ENCODE peak calls at places on chromosomes 11 and 22, in ten cellular contexts. One of them, this sample, is unnamed.

GRCh38 chr11:71449596-71449995 is 1.4 kb upstream of the DHCR7 start:
- DNase-seq in mammary epithelial cell: peak; percentile 22
- DNase-seq in GM23338: no peak
- DNase-seq in lower lobe of right lung: no peak
- DNase-seq in MM.1S: no peak
- DNase-seq in GM12878: no peak
- DNase-seq in IMR-90: no peak
- DNase-seq in upper lobe of right lung: no peak
- DNase-seq in BE2C: no peak
- DNase-seq in lung: no peak
- DNase-seq in this sample: no peak

GRCh38 chr22:46561435-46561905 is 24.1 kb upstream of the CELSR1 start:
- DNase-seq in upper lobe of right lung: no peak
- DNase-seq in lung: no peak
- DNase-seq in mammary epithelial cell: no peak
- DNase-seq in GM12878: peak; percentile 42
- DNase-seq in MM.1S: peak; percentile 86
- DNase-seq in IMR-90: peak; percentile 23
- DNase-seq in GM23338: peak; percentile 78
- DNase-seq in BE2C: peak; percentile 64
- DNase-seq in lower lobe of right lung: peak; percentile 40
- DNase-seq in this sample: no peak

GRCh38 chr11:64011371-64011770 is 24.4 kb upstream of the FLRT1 start:
- DNase-seq in GM12878: no peak
- DNase-seq in BE2C: no peak
- DNase-seq in mammary epithelial cell: no peak
- DNase-seq in IMR-90: no peak
- DNase-seq in GM23338: no peak
- DNase-seq in lower lobe of right lung: no peak
- DNase-seq in MM.1S: no peak
- DNase-seq in upper lobe of right lung: no peak
- DNase-seq in lung: no peak
- DNase-seq in this sample: no peak

GRCh38 chr11:46901156-46901555 is 17.2 kb downstream of the LRP4 start:
- DNase-seq in mammary epithelial cell: peak; percentile 27
- DNase-seq in lung: no peak
- DNase-seq in GM23338: no peak
- DNase-seq in GM12878: no peak
- DNase-seq in lower lobe of right lung: no peak
- DNase-seq in IMR-90: no peak
- DNase-seq in upper lobe of right lung: no peak
- DNase-seq in BE2C: no peak
- DNase-seq in MM.1S: no peak
- DNase-seq in this sample: no peak

GRCh38 chr11:116217006-116217405 is 555.8 kb downstream of the BUD13 start:
- DNase-seq in mammary epithelial cell: peak; percentile 8
- DNase-seq in lung: peak; percentile 56
- DNase-seq in GM23338: peak; percentile 83
- DNase-seq in MM.1S: no peak
- DNase-seq in GM12878: no peak
- DNase-seq in BE2C: no peak
- DNase-seq in upper lobe of right lung: peak; percentile 80
- DNase-seq in IMR-90: peak; percentile 45
- DNase-seq in lower lobe of right lung: peak; percentile 61
- DNase-seq in this sample: no peak

GRCh38 chr11:62340269-62340901 is 3.1 kb downstream of the ASRGL1 start:
- DNase-seq in lower lobe of right lung: peak; percentile 61
- DNase-seq in mammary epithelial cell: peak; percentile 16
- DNase-seq in lung: peak; percentile 38
- DNase-seq in MM.1S: peak; percentile 61
- DNase-seq in upper lobe of right lung: no peak
- DNase-seq in GM23338: peak; percentile 77
- DNase-seq in IMR-90: peak; percentile 45
- DNase-seq in BE2C: peak; percentile 52
- DNase-seq in GM12878: peak; percentile 12
- DNase-seq in this sample: peak; percentile 17

GRCh38 chr11:34345012-34345804 is 12.6 kb downstream of the ABTB2 start:
- DNase-seq in IMR-90: peak; percentile 66
- DNase-seq in mammary epithelial cell: peak; percentile 87
- DNase-seq in MM.1S: no peak
- DNase-seq in GM23338: no peak
- DNase-seq in upper lobe of right lung: no peak
- DNase-seq in lung: no peak
- DNase-seq in lower lobe of right lung: no peak
- DNase-seq in BE2C: no peak
- DNase-seq in GM12878: no peak
- DNase-seq in this sample: no peak

GRCh38 chr11:9906043-9906791 is 242.3 kb downstream of the SWAP70 start:
- DNase-seq in BE2C: no peak
- DNase-seq in lower lobe of right lung: no peak
- DNase-seq in lung: no peak
- DNase-seq in GM12878: no peak
- DNase-seq in IMR-90: peak; percentile 94
- DNase-seq in upper lobe of right lung: no peak
- DNase-seq in GM23338: peak; percentile 86
- DNase-seq in MM.1S: no peak
- DNase-seq in mammary epithelial cell: peak; percentile 81
- DNase-seq in this sample: no peak

GRCh38 chr22:33221566-33221965 is 163.4 kb upstream of the SYN3 start:
- DNase-seq in MM.1S: no peak
- DNase-seq in GM23338: no peak
- DNase-seq in BE2C: no peak
- DNase-seq in lung: no peak
- DNase-seq in IMR-90: no peak
- DNase-seq in GM12878: no peak
- DNase-seq in upper lobe of right lung: no peak
- DNase-seq in mammary epithelial cell: no peak
- DNase-seq in lower lobe of right lung: no peak
- DNase-seq in this sample: no peak

GRCh38 chr11:102780491-102780918 is at the start of gene MMP10:
- DNase-seq in mammary epithelial cell: peak; percentile 88
- DNase-seq in lung: no peak
- DNase-seq in BE2C: no peak
- DNase-seq in GM12878: no peak
- DNase-seq in GM23338: peak; percentile 86
- DNase-seq in upper lobe of right lung: no peak
- DNase-seq in MM.1S: no peak
- DNase-seq in lower lobe of right lung: no peak
- DNase-seq in IMR-90: peak; percentile 74
- DNase-seq in this sample: no peak

GRCh38 chr11:120835601-120836228 is 188.2 kb upstream of the TBCEL start:
- DNase-seq in upper lobe of right lung: no peak
- DNase-seq in lung: no peak
- DNase-seq in MM.1S: no peak
- DNase-seq in IMR-90: peak; percentile 12
- DNase-seq in lower lobe of right lung: no peak
- DNase-seq in GM12878: peak; percentile 63
- DNase-seq in mammary epithelial cell: no peak
- DNase-seq in BE2C: no peak
- DNase-seq in GM23338: no peak
- DNase-seq in this sample: no peak

GRCh38 chr22:37930270-37930951 is 23.0 kb downstream of the C22orf23 start:
- DNase-seq in BE2C: peak; percentile 48
- DNase-seq in MM.1S: peak; percentile 18
- DNase-seq in upper lobe of right lung: no peak
- DNase-seq in GM12878: no peak
- DNase-seq in lower lobe of right lung: no peak
- DNase-seq in IMR-90: peak; percentile 14
- DNase-seq in lung: no peak
- DNase-seq in mammary epithelial cell: no peak
- DNase-seq in GM23338: peak; percentile 61
- DNase-seq in this sample: peak; percentile 33

GRCh38 chr11:12201016-12201985 is 90.9 kb downstream of the MICAL2 start:
- DNase-seq in BE2C: peak; percentile 57
- DNase-seq in lung: no peak
- DNase-seq in MM.1S: no peak
- DNase-seq in mammary epithelial cell: peak; percentile 55
- DNase-seq in GM12878: no peak
- DNase-seq in upper lobe of right lung: peak; percentile 33
- DNase-seq in IMR-90: peak; percentile 97
- DNase-seq in lower lobe of right lung: no peak
- DNase-seq in GM23338: no peak
- DNase-seq in this sample: no peak

DNA sequence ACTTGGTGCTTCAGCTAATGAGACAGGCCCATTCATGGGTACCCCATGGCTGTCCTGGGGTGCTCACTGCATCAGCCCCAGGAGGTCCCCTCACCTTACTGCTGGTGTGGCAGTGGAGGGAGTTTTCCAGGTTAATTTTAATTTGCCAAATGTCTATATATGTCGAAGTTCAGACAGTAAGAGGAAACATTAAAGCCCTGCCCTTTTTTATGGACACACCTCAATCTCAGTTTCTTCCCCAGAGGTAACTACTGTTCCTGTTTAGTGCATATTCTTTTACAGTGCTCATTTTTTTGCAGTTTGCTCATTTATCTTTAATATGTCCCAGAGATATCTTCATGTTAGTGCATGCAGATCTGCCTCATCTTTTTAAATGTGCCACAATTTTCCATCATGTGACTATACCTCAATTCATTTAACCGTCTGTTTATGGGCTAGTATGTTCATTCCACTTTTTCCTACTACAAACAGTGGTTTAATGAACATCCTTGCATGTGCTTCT is 11.6 kb downstream of the PANX1 start:
- DNase-seq in MM.1S: no peak
- DNase-seq in upper lobe of right lung: no peak
- DNase-seq in lower lobe of right lung: no peak
- DNase-seq in mammary epithelial cell: no peak
- DNase-seq in IMR-90: no peak
- DNase-seq in BE2C: no peak
- DNase-seq in GM12878: no peak
- DNase-seq in lung: no peak
- DNase-seq in GM23338: no peak
- DNase-seq in this sample: no peak
- H3K4me1 ChIP-seq in MM.1S: peaks cover 1% of the 10 kb centered on the region
- H3K4me1 ChIP-seq in upper lobe of right lung: peaks cover 12% of the 10 kb centered on the region
- H3K4me1 ChIP-seq in lower lobe of right lung: peaks cover 40% of the 10 kb centered on the region
- H3K4me1 ChIP-seq in mammary epithelial cell: peaks cover 39% of the 10 kb centered on the region
- H3K4me1 ChIP-seq in IMR-90: peaks cover 27% of the 10 kb centered on the region
- H3K4me1 ChIP-seq in BE2C: peaks cover 13% of the 10 kb centered on the region
- H3K4me1 ChIP-seq in GM12878: peaks cover 5% of the 10 kb centered on the region
- H3K4me1 ChIP-seq in lung: peaks cover 11% of the 10 kb centered on the region
- H3K4me1 ChIP-seq in GM23338: peaks cover 58% of the 10 kb centered on the region
- H3K4me1 ChIP-seq in this sample: peaks cover 2% of the 10 kb centered on the region

GRCh38 chr22:49965291-49966040 is 4.9 kb downstream of the PIM3 start:
- DNase-seq in GM12878: no peak
- DNase-seq in GM23338: no peak
- DNase-seq in lung: no peak
- DNase-seq in BE2C: peak; percentile 13
- DNase-seq in mammary epithelial cell: no peak
- DNase-seq in upper lobe of right lung: peak; percentile 68
- DNase-seq in IMR-90: no peak
- DNase-seq in lower lobe of right lung: peak; percentile 52
- DNase-seq in MM.1S: peak; percentile 6
- DNase-seq in this sample: no peak

GRCh38 chr22:49963647-49964026 is 3.1 kb downstream of the PIM3 start:
- DNase-seq in lung: peak; percentile 32
- DNase-seq in lower lobe of right lung: peak; percentile 45
- DNase-seq in upper lobe of right lung: no peak
- DNase-seq in IMR-90: no peak
- DNase-seq in MM.1S: peak; percentile 4
- DNase-seq in GM23338: no peak
- DNase-seq in GM12878: no peak
- DNase-seq in mammary epithelial cell: no peak
- DNase-seq in BE2C: peak; percentile 29
- DNase-seq in this sample: no peak

GRCh38 chr22:49962751-49963646 is 2.4 kb downstream of the PIM3 start:
- DNase-seq in GM12878: no peak
- DNase-seq in GM23338: no peak
- DNase-seq in lower lobe of right lung: peak; percentile 55
- DNase-seq in lung: peak; percentile 42
- DNase-seq in upper lobe of right lung: peak; percentile 74
- DNase-seq in BE2C: no peak
- DNase-seq in MM.1S: peak; percentile 4
- DNase-seq in IMR-90: no peak
- DNase-seq in mammary epithelial cell: no peak
- DNase-seq in this sample: no peak

GRCh38 chr22:49964493-49965290 is 4.1 kb downstream of the PIM3 start:
- DNase-seq in GM23338: no peak
- DNase-seq in upper lobe of right lung: peak; percentile 63
- DNase-seq in mammary epithelial cell: no peak
- DNase-seq in lung: peak; percentile 28
- DNase-seq in IMR-90: no peak
- DNase-seq in lower lobe of right lung: peak; percentile 50
- DNase-seq in GM12878: no peak
- DNase-seq in BE2C: peak; percentile 17
- DNase-seq in MM.1S: peak; percentile 5
- DNase-seq in this sample: no peak

DNA sequence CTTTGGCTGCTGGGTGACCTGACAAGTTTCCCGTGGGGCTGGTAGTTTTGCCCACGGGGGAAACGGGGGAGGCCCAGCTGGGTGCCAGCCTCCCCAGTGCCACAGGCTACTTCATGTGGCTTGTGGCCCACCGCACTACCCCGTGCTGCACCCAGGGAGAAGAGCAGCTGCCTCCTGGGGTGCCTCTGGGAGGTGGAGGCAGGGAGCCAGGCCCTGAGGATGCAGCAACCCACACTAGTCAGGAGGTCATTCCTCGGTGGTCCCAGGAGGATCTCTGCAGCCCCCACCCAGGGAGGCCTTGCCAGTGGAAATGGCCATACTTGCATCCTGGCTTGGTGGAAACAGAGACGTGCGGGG is 3.5 kb downstream of the PIM3 start:
- DNase-seq in upper lobe of right lung: peak; percentile 62
- DNase-seq in GM12878: no peak
- DNase-seq in GM23338: no peak
- DNase-seq in lower lobe of right lung: peak; percentile 47
- DNase-seq in MM.1S: peak; percentile 5
- DNase-seq in IMR-90: no peak
- DNase-seq in mammary epithelial cell: no peak
- DNase-seq in BE2C: peak; percentile 8
- DNase-seq in lung: peak; percentile 30
- DNase-seq in this sample: peak; percentile 45
- H3K4me3 ChIP-seq in upper lobe of right lung: peak overlapping the region; percentile 93
- H3K4me3 ChIP-seq in GM12878: peak overlapping the region; percentile 98
- H3K4me3 ChIP-seq in GM23338: no peak overlapping the region
- H3K4me3 ChIP-seq in lower lobe of right lung: peak overlapping the region; percentile 95
- H3K4me3 ChIP-seq in MM.1S: no peak overlapping the region
- H3K4me3 ChIP-seq in IMR-90: no peak overlapping the region
- H3K4me3 ChIP-seq in mammary epithelial cell: no peak overlapping the region
- H3K4me3 ChIP-seq in BE2C: no peak overlapping the region
- H3K4me3 ChIP-seq in lung: peak overlapping the region; percentile 15
- H3K4me3 ChIP-seq in this sample: peak overlapping the region; percentile 35

GRCh38 chr11:57439786-57440185 is 12.9 kb upstream of the SLC43A3 start:
- DNase-seq in GM23338: no peak
- DNase-seq in BE2C: no peak
- DNase-seq in IMR-90: no peak
- DNase-seq in upper lobe of right lung: no peak
- DNase-seq in lower lobe of right lung: no peak
- DNase-seq in MM.1S: no peak
- DNase-seq in mammary epithelial cell: no peak
- DNase-seq in lung: no peak
- DNase-seq in GM12878: no peak
- DNase-seq in this sample: no peak
- H3K4me1 ChIP-seq in GM23338: no peaks in the 10 kb centered on the region
- H3K4me1 ChIP-seq in BE2C: no peaks in the 10 kb centered on the region
- H3K4me1 ChIP-seq in IMR-90: peaks cover 6% of the 10 kb centered on the region
- H3K4me1 ChIP-seq in upper lobe of right lung: peaks cover 7% of the 10 kb centered on the region
- H3K4me1 ChIP-seq in lower lobe of right lung: peaks cover 15% of the 10 kb centered on the region
- H3K4me1 ChIP-seq in MM.1S: no peaks in the 10 kb centered on the region
- H3K4me1 ChIP-seq in mammary epithelial cell: peaks cover 6% of the 10 kb centered on the region
- H3K4me1 ChIP-seq in lung: no peaks in the 10 kb centered on the region
- H3K4me1 ChIP-seq in GM12878: no peaks in the 10 kb centered on the region
- H3K4me1 ChIP-seq in this sample: no peaks in the 10 kb centered on the region

GRCh38 chr11:45333506-45333971 is 47.4 kb upstream of the SYT13 start:
- DNase-seq in GM23338: peak; percentile 76
- DNase-seq in GM12878: no peak
- DNase-seq in mammary epithelial cell: no peak
- DNase-seq in BE2C: peak; percentile 15
- DNase-seq in lower lobe of right lung: no peak
- DNase-seq in lung: peak; percentile 44
- DNase-seq in MM.1S: peak; percentile 16
- DNase-seq in IMR-90: peak; percentile 65
- DNase-seq in upper lobe of right lung: no peak
- DNase-seq in this sample: no peak
- H3K4me3 ChIP-seq in GM23338: no peak overlapping the region
- H3K4me3 ChIP-seq in GM12878: no peak overlapping the region
- H3K4me3 ChIP-seq in mammary epithelial cell: no peak overlapping the region
- H3K4me3 ChIP-seq in BE2C: no peak overlapping the region
- H3K4me3 ChIP-seq in lower lobe of right lung: peak overlapping the region; percentile 24
- H3K4me3 ChIP-seq in lung: no peak overlapping the region
- H3K4me3 ChIP-seq in MM.1S: no peak overlapping the region
- H3K4me3 ChIP-seq in IMR-90: no peak overlapping the region
- H3K4me3 ChIP-seq in upper lobe of right lung: peak overlapping the region; percentile 27
- H3K4me3 ChIP-seq in this sample: no peak overlapping the region